ENCODE peak calls at places on chromosomes 2 and 18, in eight cellular contexts. I is cardiac muscle cell, O is AG08396, Z is HFF-Myc, B is activated T-cell treated with anti-CD3 and anti-CD28 coated beads for 1 hour, E is lower leg skin, J is AG04450, A is RCC 7860. Q is an unnamed sample.

GRCh38 chr2:46964835-46965560 is 49.4 kb upstream of the MCFD2 start:
- DNase-seq in E (no peak), I (no peak), Z (no peak), A (no peak), O (no peak), J (no peak), B (no peak), Q (no peak)

GRCh38 chr2:183926433-183926832 is 671.9 kb upstream of the ZNF804A start:
- DNase-seq in O (no peak), J (no peak), Z (no peak), E (no peak), B (no peak), I (no peak), A (no peak), Q (no peak)

GRCh38 chr18:13374468-13375301 is 156.1 kb downstream of the LDLRAD4 start:
- DNase-seq in Z (no peak), O (no peak), B (no peak), A (no peak), J (no peak), I (no peak), E (no peak), Q (no peak)

GRCh38 chr2:1496394-1496821 is 83.1 kb downstream of the TPO start:
- DNase-seq in A (no peak), O (no peak), I (no peak), Z (no peak), E (no peak), J (no peak), B (no peak), Q (no peak)

GRCh38 chr2:127663566-127664064 is 11.7 kb downstream of the LIMS2 start:
- DNase-seq in I (no peak), A (no peak), J (no peak), B (no peak), Z (no peak), O (no peak), E (no peak), Q (peak; percentile 8)

GRCh38 chr2:86301711-86302202 is 35.7 kb downstream of the REEP1 start:
- DNase-seq in A (no peak), E (no peak), Z (no peak), I (no peak), B (no peak), J (no peak), O (no peak), Q (no peak)

GRCh38 chr2:144183744-144184143 is 336.2 kb downstream of the ZEB2 start:
- DNase-seq in I (no peak), O (no peak), B (peak; percentile 35), J (no peak), Z (peak; percentile 98), A (no peak), E (no peak), Q (no peak)

GRCh38 chr2:40352321-40353099 is 99.4 kb downstream of the SLC8A1 start:
- DNase-seq in A (no peak), O (no peak), E (no peak), J (no peak), Z (no peak), B (no peak), I (no peak), Q (no peak)

GRCh38 chr18:48238206-48238605 is 171.0 kb downstream of the ZBTB7C start:
- DNase-seq in B (no peak), Z (no peak), I (no peak), A (no peak), O (no peak), E (no peak), J (no peak), Q (no peak)

GRCh38 chr18:3584897-3585460 is 135.0 kb downstream of the TGIF1 start:
- DNase-seq in I (no peak), A (no peak), Z (no peak), J (no peak), E (no peak), B (no peak), O (no peak), Q (no peak)

GRCh38 chr2:237791977-237792727 is 6.4 kb upstream of the RBM44 start:
- DNase-seq in B (no peak), O (peak; percentile 13), E (no peak), Z (no peak), J (no peak), A (no peak), I (no peak), Q (no peak)

GRCh38 chr2:161177969-161178368 is 17.7 kb downstream of the TANK start:
- DNase-seq in O (no peak), B (no peak), Z (no peak), I (no peak), E (no peak), A (no peak), J (no peak), Q (no peak)

GRCh38 chr2:214989187-214989586 is 149.2 kb downstream of the ABCA12 start:
- DNase-seq in E (no peak), J (no peak), B (no peak), I (no peak), A (no peak), Z (no peak), O (no peak), Q (no peak)

GRCh38 chr18:62870643-62871042 is 155.3 kb downstream of the PHLPP1 start:
- DNase-seq in O (no peak), Z (no peak), B (no peak), J (no peak), A (no peak), I (no peak), E (no peak), Q (no peak)

GRCh38 chr2:178322068-178322467 is 127.8 kb downstream of the OSBPL6 start:
- DNase-seq in E (no peak), A (no peak), Z (no peak), O (no peak), J (no peak), I (no peak), B (no peak), Q (no peak)

GRCh38 chr2:38933653-38934052 is 44.0 kb downstream of the ARHGEF33 start:
- DNase-seq in O (no peak), E (no peak), J (no peak), B (no peak), Z (peak; percentile 79), I (no peak), A (no peak), Q (no peak)

GRCh38 chr18:35713545-35713944 is 132.0 kb downstream of the GALNT1 start:
- DNase-seq in I (no peak), J (no peak), B (no peak), E (no peak), Z (peak; percentile 86), O (peak; percentile 45), A (no peak), Q (no peak)

GRCh38 chr2:15278296-15278695 is 282.8 kb downstream of the NBAS start:
- DNase-seq in Z (no peak), J (no peak), I (no peak), O (no peak), B (no peak), E (no peak), A (no peak), Q (no peak)

GRCh38 chr2:56743807-56744206 is 560.0 kb downstream of the CCDC85A start:
- DNase-seq in Z (no peak), E (no peak), O (no peak), I (no peak), B (no peak), A (no peak), J (no peak), Q (no peak)

GRCh38 chr2:154452906-154453493 is 245.5 kb upstream of the KCNJ3 start:
- DNase-seq in I (no peak), A (no peak), J (no peak), E (no peak), Z (no peak), B (no peak), O (no peak), Q (no peak)

GRCh38 chr2:135047295-135047694 is at the start of gene MAP3K19:
- DNase-seq in O (no peak), I (no peak), Z (no peak), A (no peak), E (no peak), J (no peak), B (no peak), Q (no peak)

GRCh38 chr2:101516833-101517690 is 42.1 kb upstream of the RFX8 start:
- DNase-seq in Z (peak; percentile 87), J (no peak), B (no peak), O (peak; percentile 60), A (peak; percentile 99), E (no peak), I (no peak), Q (no peak)

GRCh38 chr2:152542995-152543481 is 174.2 kb downstream of the PRPF40A start:
- DNase-seq in I (no peak), E (no peak), J (peak; percentile 87), B (no peak), A (peak; percentile 95), Z (peak; percentile 81), O (peak; percentile 66), Q (peak; percentile 16)

GRCh38 chr2:75055820-75056675 is 97.6 kb downstream of the POLE4 start:
- DNase-seq in J (no peak), I (no peak), A (no peak), Z (no peak), E (no peak), B (no peak), O (no peak), Q (no peak)

Q was measured in uterus.